ENCODE peak calls at places on chromosomes 6 and 20, in ten cellular contexts. F, C, I, O, P, J, Z, D, V and W are unnamed samples.

GRCh38 chr20:41734506-41734945 is 116.3 kb upstream of the CHD6 start:
- DNase-seq in F (peak; percentile 52), C (peak; percentile 74), I (no peak), O (no peak), P (no peak), J (peak; percentile 49), Z (peak; percentile 37), D (peak; percentile 22), V (peak; percentile 50), W (no peak)

GRCh38 chr6:129494586-129494985 is 215.4 kb downstream of the ARHGAP18 start:
- DNase-seq in F (no peak), C (no peak), I (no peak), O (no peak), P (no peak), J (no peak), Z (no peak), D (no peak), V (no peak), W (no peak)

GRCh38 chr6:901696-902455 is 208.9 kb upstream of the EXOC2 start:
- DNase-seq in F (peak; percentile 45), C (no peak), I (no peak), O (no peak), P (no peak), J (peak; percentile 36), Z (no peak), D (no peak), V (no peak), W (no peak)

GRCh38 chr6:98832282-98833100 is 1.9 kb upstream of the POU3F2 start:
- DNase-seq in F (no peak), C (no peak), I (no peak), O (no peak), P (peak; percentile 48), J (no peak), Z (no peak), D (peak; percentile 74), V (no peak), W (no peak)

GRCh38 chr6:37826188-37826587 is 6.7 kb downstream of the ZFAND3 start:
- DNase-seq in F (no peak), C (no peak), I (no peak), O (no peak), P (no peak), J (no peak), Z (no peak), D (no peak), V (no peak), W (no peak)

GRCh38 chr6:131061041-131061770 is 1.8 kb downstream of the EPB41L2 start:
- DNase-seq in F (no peak), C (no peak), I (no peak), O (no peak), P (no peak), J (no peak), Z (no peak), D (peak; percentile 67), V (no peak), W (no peak)

GRCh38 chr6:138455746-138456392 is 43.4 kb downstream of the NHSL1 start:
- DNase-seq in F (no peak), C (no peak), I (no peak), O (no peak), P (no peak), J (no peak), Z (peak; percentile 87), D (peak; percentile 52), V (no peak), W (no peak)

GRCh38 chr20:35490736-35491181 is 35.4 kb downstream of the CEP250 start:
- DNase-seq in F (no peak), C (no peak), I (no peak), O (no peak), P (no peak), J (no peak), Z (no peak), D (no peak), V (no peak), W (no peak)

GRCh38 chr6:20718705-20719653 is 184.7 kb downstream of the CDKAL1 start:
- DNase-seq in F (no peak), C (no peak), I (no peak), O (no peak), P (no peak), J (no peak), Z (no peak), D (no peak), V (no peak), W (no peak)

GRCh38 chr20:51462566-51463276 is 79.8 kb downstream of the NFATC2 start:
- DNase-seq in F (peak; percentile 24), C (no peak), I (peak; percentile 73), O (peak; percentile 91), P (peak; percentile 96), J (no peak), Z (no peak), D (peak; percentile 80), V (no peak), W (peak; percentile 86)

DNA sequence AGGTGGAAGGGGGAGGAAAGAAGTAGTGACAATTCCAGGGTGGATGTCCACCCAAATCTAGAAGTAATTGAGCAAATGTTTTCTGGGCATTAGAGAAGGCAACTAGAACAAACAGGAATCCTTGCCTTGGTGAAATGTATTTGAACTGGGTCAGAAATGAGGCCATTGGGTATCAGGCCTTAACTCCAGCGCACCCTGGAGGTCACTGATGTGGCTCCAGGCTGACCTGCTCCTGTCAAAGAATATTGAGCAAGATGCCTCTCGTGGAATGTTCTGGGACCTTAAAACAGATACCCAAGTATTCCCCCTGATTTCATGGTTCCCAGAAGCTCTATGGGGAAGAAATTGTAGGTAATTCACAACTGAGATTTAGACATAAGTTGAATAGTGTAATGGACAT is 6.9 kb downstream of the HLA-DPB1 start:
- DNase-seq in F (peak; percentile 29), C (peak; percentile 65), I (peak; percentile 34), O (no peak), P (no peak), J (peak; percentile 62), Z (peak; percentile 24), D (peak; percentile 13), V (peak; percentile 24), W (no peak)
- TF ChIP-seq CTCF in F (peak; percentile 55), C (peak; percentile 81), I (peak; percentile 81), O (peak; percentile 46), P (peak; percentile 65), J (no peak), Z (peak; percentile 38), D (peak; percentile 51), V (peak; percentile 39), W (peak; percentile 41)

GRCh38 chr6:10449751-10450150 is 34.9 kb upstream of the TFAP2A start:
- DNase-seq in F (no peak), C (no peak), I (no peak), O (no peak), P (no peak), J (no peak), Z (no peak), D (no peak), V (no peak), W (no peak)

GRCh38 chr6:10451394-10451793 is 36.5 kb upstream of the TFAP2A start:
- DNase-seq in F (no peak), C (no peak), I (no peak), O (no peak), P (no peak), J (no peak), Z (no peak), D (no peak), V (no peak), W (no peak)

GRCh38 chr6:10458287-10458686 is 43.4 kb upstream of the TFAP2A start:
- DNase-seq in F (no peak), C (no peak), I (no peak), O (no peak), P (no peak), J (no peak), Z (no peak), D (no peak), V (no peak), W (no peak)

GRCh38 chr6:10451828-10452509 is 37.1 kb upstream of the TFAP2A start:
- DNase-seq in F (no peak), C (no peak), I (no peak), O (no peak), P (no peak), J (no peak), Z (peak; percentile 90), D (peak; percentile 50), V (peak; percentile 81), W (no peak)

GRCh38 chr6:10453596-10453995 is 38.7 kb upstream of the TFAP2A start:
- DNase-seq in F (no peak), C (no peak), I (no peak), O (no peak), P (no peak), J (no peak), Z (no peak), D (no peak), V (no peak), W (no peak)
- TF ChIP-seq POLR2A in F (no peak), C (no peak), I (no peak), O (no peak), P (no peak), J (no peak), Z (no peak), D (no peak), V (no peak), W (no peak)

GRCh38 chr6:102619585-102619984 is 1226.1 kb downstream of the GRIK2 start:
- DNase-seq in F (no peak), C (no peak), I (no peak), O (no peak), P (no peak), J (no peak), Z (peak; percentile 1), D (peak; percentile 1), V (no peak), W (no peak)
- H3K4me1 ChIP-seq in F (no peaks in the 10 kb centered on the region), C (no peaks in the 10 kb centered on the region), I (no peaks in the 10 kb centered on the region), O (no peaks in the 10 kb centered on the region), P (no peaks in the 10 kb centered on the region), J (no peaks in the 10 kb centered on the region), Z (no peaks in the 10 kb centered on the region), D (no peaks in the 10 kb centered on the region), V (no peaks in the 10 kb centered on the region), W (no peaks in the 10 kb centered on the region)

GRCh38 chr6:112503210-112503609 is 156.1 kb downstream of the RFPL4B start:
- DNase-seq in F (no peak), C (no peak), I (no peak), O (no peak), P (no peak), J (no peak), Z (no peak), D (no peak), V (no peak), W (no peak)

GRCh38 chr6:112501705-112502104 is 154.6 kb downstream of the RFPL4B start:
- DNase-seq in F (no peak), C (no peak), I (no peak), O (peak; percentile 55), P (no peak), J (no peak), Z (no peak), D (peak; percentile 80), V (no peak), W (no peak)

DNA sequence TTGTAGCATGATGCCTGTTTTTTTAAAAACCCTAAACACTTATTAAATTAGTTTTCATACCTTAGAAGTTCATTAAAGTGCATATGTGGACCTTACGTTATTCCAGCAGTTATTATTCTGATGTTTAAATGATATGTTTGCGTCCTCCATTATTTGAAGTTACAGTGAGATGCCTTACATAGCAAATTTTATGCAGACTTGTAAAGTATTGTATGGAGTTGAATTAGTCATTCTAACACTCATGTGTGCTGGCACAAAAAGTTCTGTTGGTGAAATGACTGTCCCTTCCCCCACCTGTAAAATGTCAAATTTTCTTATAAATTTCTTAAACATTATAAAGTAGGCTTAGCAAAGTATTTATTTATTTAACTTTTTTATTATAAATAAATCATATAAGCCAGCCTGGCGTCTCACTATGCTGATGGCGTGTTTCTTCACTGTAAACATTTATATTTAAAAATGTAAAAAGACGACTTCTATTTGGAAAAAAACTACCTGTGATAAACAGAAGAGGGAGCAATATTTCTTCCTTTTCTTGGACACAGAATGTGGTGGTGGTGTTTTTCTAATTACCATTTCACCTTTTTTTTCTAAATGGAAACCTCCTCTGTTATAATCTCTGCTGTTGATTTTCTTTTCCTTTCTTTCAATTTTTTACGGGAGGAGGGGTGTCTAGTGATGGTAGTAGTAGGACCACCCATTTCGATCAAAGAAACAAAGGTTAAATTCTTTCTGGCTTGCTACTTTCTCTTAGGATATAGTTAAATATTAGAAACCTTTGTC is 155.4 kb downstream of the RFPL4B start:
- DNase-seq in F (no peak), C (no peak), I (no peak), O (no peak), P (no peak), J (no peak), Z (no peak), D (peak; percentile 41), V (no peak), W (no peak)
- TF ChIP-seq CTCF in F (peak; percentile 27), C (no peak), I (no peak), O (peak; percentile 43), P (peak; percentile 21), J (no peak), Z (peak; percentile 31), D (peak; percentile 47), V (peak; percentile 38), W (no peak)